ENCODE peak calls at places on chromosomes 5 and 9, in six cellular contexts. Y, Z, B, U, A and E are unnamed samples.

GRCh38 chr9:108617661-108618060 is 238.1 kb downstream of the ACTL7B start:
- DNase-seq in Y (no peak), B (no peak), A (no peak), U (peak), Z (peak), E (no peak)

GRCh38 chr5:96114736-96115466 is 153.2 kb upstream of the ELL2 start:
- DNase-seq in U (peak), A (no peak), Z (peak), Y (no peak), B (no peak), E (no peak)

GRCh38 chr9:122331523-122331927 is 39.3 kb upstream of the PTGS1 start:
- DNase-seq in Z (no peak), U (no peak), B (no peak), Y (no peak), A (no peak), E (no peak)

GRCh38 chr5:95863383-95863757 is 40.8 kb upstream of the GLRX start:
- DNase-seq in B (no peak), Y (no peak), U (no peak), Z (no peak), A (peak), E (no peak)

GRCh38 chr5:170612256-170612656 is 108.4 kb downstream of the KCNIP1 start:
- DNase-seq in A (no peak), B (no peak), Y (no peak), Z (no peak), U (no peak), E (peak)

GRCh38 chr5:149500922-149501582 is 50.2 kb downstream of the CSNK1A1 start:
- DNase-seq in U (peak), Y (no peak), Z (no peak), A (no peak), B (no peak), E (no peak)

GRCh38 chr5:142866563-142867275 is 96.5 kb downstream of the ARHGAP26 start:
- DNase-seq in B (no peak), Y (peak), U (peak), A (no peak), Z (peak), E (peak)

GRCh38 chr5:180618830-180619562 is 27.7 kb upstream of the SCGB3A1 start:
- DNase-seq in Y (no peak), B (no peak), A (no peak), Z (no peak), U (peak), E (peak)

GRCh38 chr5:43802651-43803050 is 199.7 kb downstream of the NNT start:
- DNase-seq in B (no peak), U (no peak), A (no peak), Z (no peak), Y (no peak), E (no peak)

GRCh38 chr5:84634256-84634655 is 249.6 kb upstream of the EDIL3 start:
- DNase-seq in B (no peak), Y (no peak), U (peak), A (no peak), Z (peak), E (no peak)

GRCh38 chr5:172149073-172149472 is 39.0 kb downstream of the STK10 start:
- DNase-seq in Z (no peak), U (peak), Y (no peak), B (no peak), A (no peak), E (peak)

GRCh38 chr9:29285818-29286217 is 1712.5 kb upstream of the C9orf72 start:
- DNase-seq in Y (no peak), U (no peak), Z (peak), A (no peak), B (no peak), E (peak)

GRCh38 chr9:112971415-112971814 is 40.6 kb downstream of the ZNF883 start:
- DNase-seq in A (no peak), B (no peak), Z (no peak), Y (peak), U (no peak), E (peak)

GRCh38 chr5:157269165-157269671 is 3.3 kb downstream of the CYFIP2 start:
- DNase-seq in U (no peak), A (no peak), Y (no peak), B (no peak), Z (peak), E (peak)

GRCh38 chr5:87361031-87361443 is 51.7 kb downstream of the CCNH start:
- DNase-seq in B (no peak), A (no peak), U (no peak), Z (no peak), Y (no peak), E (no peak)

GRCh38 chr5:14229181-14229580 is 86.0 kb downstream of the TRIO start:
- DNase-seq in A (no peak), Z (no peak), Y (no peak), B (no peak), U (no peak), E (no peak)

GRCh38 chr5:37869221-37869620 is 29.4 kb upstream of the GDNF start:
- DNase-seq in Y (no peak), U (no peak), A (no peak), B (no peak), Z (no peak), E (no peak)

GRCh38 chr9:79357185-79357584 is 214.6 kb upstream of the TLE4 start:
- DNase-seq in Z (no peak), B (no peak), A (no peak), U (no peak), Y (no peak), E (no peak)

GRCh38 chr9:96232539-96233241 is 69.3 kb downstream of the HSD17B3 start:
- DNase-seq in Z (peak), B (peak), Y (no peak), A (no peak), U (peak), E (peak)
- H3K4me3 ChIP-seq in Z (no peak), B (no peak), Y (no peak), A (no peak), U (no peak), E (no peak)

GRCh38 chr9:16205455-16205854 is 652.6 kb downstream of the CCDC171 start:
- DNase-seq in Y (no peak), B (no peak), U (no peak), Z (no peak), A (no peak), E (no peak)

GRCh38 chr9:16202221-16202620 is 649.4 kb downstream of the CCDC171 start:
- DNase-seq in B (no peak), Z (no peak), A (no peak), U (no peak), Y (no peak), E (no peak)

GRCh38 chr9:16206560-16206959 is 653.7 kb downstream of the CCDC171 start:
- DNase-seq in U (no peak), A (no peak), B (no peak), Z (no peak), Y (no peak), E (no peak)

GRCh38 chr9:16202913-16203734 is 650.3 kb downstream of the CCDC171 start:
- DNase-seq in U (peak), A (no peak), B (no peak), Y (no peak), Z (peak), E (peak)

GRCh38 chr9:16203735-16204573 is 651.1 kb downstream of the CCDC171 start:
- DNase-seq in Y (no peak), Z (no peak), U (no peak), A (no peak), B (no peak), E (no peak)
- H3K4me3 ChIP-seq in Y (no peak), Z (no peak), U (no peak), A (no peak), B (no peak), E (no peak)

GRCh38 chr5:159097461-159098284 is 2.0 kb downstream of the EBF1 start:
- DNase-seq in Y (no peak), U (peak), Z (no peak), B (peak), A (peak), E (peak)

GRCh38 chr5:159095218-159095617 is 4.5 kb downstream of the EBF1 start:
- DNase-seq in Y (no peak), Z (no peak), B (no peak), U (no peak), A (peak), E (no peak)

GRCh38 chr5:159095882-159096554 is 3.7 kb downstream of the EBF1 start:
- DNase-seq in B (no peak), U (no peak), A (peak), Y (no peak), Z (no peak), E (peak)

GRCh38 chr5:159098285-159099048 is 1.2 kb downstream of the EBF1 start:
- DNase-seq in Z (no peak), U (no peak), B (peak), Y (no peak), A (peak), E (no peak)

DNA sequence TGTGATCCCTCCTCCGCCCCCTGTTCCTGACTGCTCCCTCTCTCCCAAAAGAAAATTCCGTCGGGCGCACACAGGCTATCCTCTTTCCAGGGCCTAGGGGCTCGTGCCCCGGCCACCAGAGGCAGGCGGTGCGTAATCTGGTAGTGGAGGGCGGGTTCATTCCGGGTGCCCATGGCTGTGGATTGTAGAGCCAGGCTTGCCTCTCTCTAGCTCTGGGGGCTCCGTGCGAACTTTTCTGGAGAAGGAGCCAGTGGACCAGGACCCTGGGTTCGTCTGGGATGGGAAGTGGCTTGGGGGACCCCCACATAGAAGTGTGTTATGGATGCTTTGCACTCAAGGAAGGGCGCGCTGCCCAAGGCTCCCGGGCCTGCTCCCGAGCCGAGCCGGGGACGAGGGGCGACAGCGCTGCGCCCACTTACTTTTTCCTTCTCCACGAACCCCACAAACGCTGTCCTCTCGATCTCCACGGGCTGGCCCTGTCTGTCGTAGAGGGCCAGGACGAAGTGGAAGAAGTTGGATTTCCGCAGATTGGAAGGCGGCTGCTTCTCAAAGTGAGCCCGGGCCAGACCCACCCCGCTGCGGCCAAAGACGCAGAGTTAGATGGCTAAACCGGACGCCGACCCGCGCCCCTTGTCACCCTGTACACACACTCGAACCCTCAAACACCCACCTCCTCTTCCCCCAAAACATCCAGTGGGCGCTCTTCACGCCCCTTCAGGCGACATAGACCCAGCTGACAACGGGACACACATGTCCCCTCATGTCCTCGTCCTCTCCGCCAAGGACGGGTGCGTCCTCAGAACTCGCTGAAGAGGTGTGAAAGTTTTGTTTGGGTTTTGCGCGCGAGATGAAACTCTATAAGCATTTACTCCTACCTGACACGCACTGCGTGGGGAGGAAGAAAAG is 2.9 kb downstream of the EBF1 start:
- DNase-seq in Z (no peak), B (no peak), U (no peak), Y (no peak), A (peak), E (peak)
- H3K4me3 ChIP-seq in Z (no peak), B (peak), U (peak), Y (no peak), A (peak), E (no peak)

GRCh38 chr9:16180091-16180490 is 627.2 kb downstream of the CCDC171 start:
- DNase-seq in B (no peak), A (no peak), Y (no peak), Z (no peak), U (no peak), E (no peak)
- H3K4me3 ChIP-seq in B (no peak), A (no peak), Y (no peak), Z (no peak), U (no peak), E (no peak)

DNA sequence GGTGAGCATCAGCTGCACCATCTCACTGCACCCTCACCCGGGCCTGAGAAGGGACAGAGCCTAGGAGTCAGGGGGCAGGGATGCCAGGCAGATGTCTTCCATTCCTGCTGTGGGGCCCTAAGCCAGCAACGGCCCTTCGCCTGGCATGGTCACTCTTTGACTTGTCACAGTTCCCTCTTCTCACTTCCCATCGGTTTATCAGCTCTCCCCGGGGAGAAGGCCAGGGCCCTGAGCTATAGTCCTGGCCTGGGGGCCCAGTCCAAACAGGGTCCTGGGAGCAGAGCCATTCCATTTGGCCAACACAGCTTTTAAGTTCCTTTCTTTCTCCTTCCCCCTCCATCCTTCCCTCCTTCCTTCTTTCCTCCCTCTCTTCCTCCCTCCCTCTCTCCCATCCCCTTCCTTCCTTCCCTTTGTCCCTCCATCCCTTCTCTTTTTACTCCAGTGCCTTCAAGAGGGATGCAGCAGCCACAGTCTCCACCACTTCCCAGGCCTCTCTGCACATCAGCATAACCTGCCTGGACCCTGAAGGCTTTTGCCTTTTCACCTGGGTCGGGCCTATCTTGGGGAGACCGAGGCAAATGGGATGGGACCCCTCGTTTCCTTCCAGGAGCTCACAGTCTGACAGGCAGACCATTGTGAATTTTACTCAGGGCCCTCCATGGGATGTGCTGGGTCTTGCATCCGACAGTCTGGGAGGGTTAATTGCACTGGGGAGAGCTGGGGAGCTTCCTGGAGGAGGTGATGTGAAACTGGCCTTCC is 4.2 kb downstream of the COL5A1 start:
- DNase-seq in Z (no peak), B (no peak), Y (no peak), A (no peak), U (no peak), E (no peak)
- H3K4me3 ChIP-seq in Z (no peak), B (peak), Y (no peak), A (no peak), U (peak), E (no peak)

GRCh38 chr5:72850113-72850512 is 33.7 kb downstream of the TNPO1 start:
- DNase-seq in A (no peak), U (no peak), B (no peak), Z (no peak), Y (no peak), E (no peak)
- H3K4me3 ChIP-seq in A (peak), U (peak), B (peak), Z (peak), Y (no peak), E (no peak)

GRCh38 chr5:38997579-38997978 is 76.6 kb downstream of the RICTOR start:
- DNase-seq in Z (no peak), B (no peak), U (no peak), A (no peak), Y (no peak), E (no peak)

GRCh38 chr5:38996123-38996522 is 78.1 kb downstream of the RICTOR start:
- DNase-seq in Z (no peak), B (no peak), Y (no peak), U (no peak), A (no peak), E (no peak)

GRCh38 chr5:38999037-38999436 is 75.2 kb downstream of the RICTOR start:
- DNase-seq in B (no peak), Y (no peak), U (no peak), Z (no peak), A (no peak), E (no peak)

DNA sequence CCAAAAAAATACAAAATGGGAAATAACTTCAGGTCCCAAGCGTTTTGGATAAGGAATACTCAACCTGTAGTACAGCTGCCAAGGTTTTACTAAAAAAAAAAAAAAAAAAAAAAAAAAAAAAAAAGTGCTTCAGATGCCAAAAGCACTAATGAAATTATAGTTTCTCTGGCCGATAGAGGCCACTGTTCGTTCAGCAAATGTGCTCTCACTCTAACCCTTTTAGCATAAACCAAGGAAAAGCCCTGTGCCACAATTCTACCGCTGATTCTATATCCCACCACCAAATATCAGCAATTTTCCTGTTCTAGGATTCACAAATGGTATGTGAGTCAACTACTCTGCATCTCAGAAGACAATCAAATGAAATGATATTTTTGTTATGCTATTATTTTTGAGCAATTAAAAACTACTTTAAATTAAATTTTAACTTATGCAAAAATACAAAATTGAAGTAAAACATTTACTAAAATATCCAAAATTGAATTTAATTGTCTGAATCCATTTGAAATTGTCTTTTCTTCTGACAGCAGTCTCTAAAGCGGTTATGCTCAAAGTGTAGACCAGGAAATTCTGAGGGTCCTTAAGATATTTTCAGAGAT is 79.8 kb downstream of the RICTOR start:
- DNase-seq in A (no peak), Y (peak), U (peak), B (no peak), Z (peak), E (peak)
- H3K4me3 ChIP-seq in A (no peak), Y (no peak), U (no peak), B (no peak), Z (no peak), E (no peak)

DNA sequence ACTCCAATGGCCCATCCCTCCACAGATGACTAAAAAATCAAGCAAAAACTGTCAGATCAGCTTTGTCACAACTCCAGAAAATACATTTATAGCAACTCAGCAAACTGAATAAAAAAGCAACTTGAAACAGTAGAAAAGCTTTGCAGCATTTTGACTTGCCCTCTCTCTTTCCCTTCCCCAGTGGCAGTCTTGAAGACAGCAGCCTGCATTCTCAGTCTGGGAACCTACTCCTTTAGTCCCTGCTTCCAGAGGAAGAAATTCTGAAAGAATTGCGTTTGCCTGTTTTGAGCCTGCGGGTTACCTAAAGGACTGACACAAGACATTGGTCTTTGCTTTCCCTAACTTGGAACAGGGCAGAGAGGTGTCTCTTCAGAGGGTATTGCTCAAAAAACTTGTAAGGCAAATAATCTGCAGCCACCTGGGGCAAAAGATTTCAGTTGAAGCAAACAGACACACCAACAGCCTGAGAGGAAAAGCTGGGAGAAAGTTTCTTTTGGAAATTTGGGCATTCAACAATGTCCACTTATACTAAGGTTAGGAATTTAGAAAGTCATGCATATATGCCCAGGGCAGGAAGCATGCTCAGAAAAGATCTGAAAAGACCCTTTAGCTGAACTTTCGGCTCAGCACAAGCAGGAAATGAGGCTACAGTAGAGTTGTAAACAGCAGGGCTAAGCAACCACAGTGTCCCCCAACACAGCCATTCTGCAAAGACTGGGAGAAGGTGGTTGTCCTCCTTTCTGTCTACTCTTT is 15.2 kb upstream of the SLC35D2 start:
- DNase-seq in Y (no peak), Z (no peak), B (no peak), U (no peak), A (no peak), E (no peak)
- H3K4me3 ChIP-seq in Y (no peak), Z (no peak), B (no peak), U (no peak), A (no peak), E (no peak)

GRCh38 chr9:127567898-127568617 is 44.0 kb upstream of the STXBP1 start:
- DNase-seq in U (no peak), Z (no peak), B (peak), Y (no peak), A (no peak), E (peak)
- H3K4me3 ChIP-seq in U (peak), Z (peak), B (peak), Y (peak), A (peak), E (peak)